ENCODE peak calls at places on chromosomes 11 and 22, in four cellular contexts. A is prostate gland, G is sigmoid colon, I is A549. N is an unnamed sample.
A peak's percentile ranks its signal among the peaks of the same experiment; 100 is the strongest.

GRCh38 chr11:66851698-66852465 is 5.0 kb upstream of the LRFN4 start:
- DNase-seq in I (no peak), G (peak; percentile 49), A (no peak), N (no peak)

GRCh38 chr11:123365955-123366354 is 64.1 kb upstream of the GRAMD1B start:
- DNase-seq in A (no peak), I (no peak), G (no peak), N (no peak)

GRCh38 chr11:134047586-134047999 is 21.3 kb upstream of the JAM3 start:
- DNase-seq in A (no peak), I (no peak), G (peak; percentile 95), N (peak; percentile 75)

GRCh38 chr11:8011981-8012444 is 24.9 kb downstream of the EIF3F start:
- DNase-seq in G (no peak), I (no peak), A (no peak), N (peak; percentile 57)

GRCh38 chr11:120563698-120564572 is 52.4 kb downstream of the GRIK4 start:
- DNase-seq in G (no peak), A (no peak), I (no peak), N (no peak)

GRCh38 chr22:37982938-37983859 is 1.2 kb downstream of the SOX10 start:
- DNase-seq in A (no peak), G (no peak), I (no peak), N (no peak)

GRCh38 chr11:45232341-45233080 is 53.6 kb downstream of the SYT13 start:
- DNase-seq in A (no peak), G (peak; percentile 45), I (no peak), N (no peak)

GRCh38 chr11:113618360-113618759 is 87.7 kb downstream of the TMPRSS5 start:
- DNase-seq in I (no peak), G (no peak), A (no peak), N (peak; percentile 13)

GRCh38 chr11:6438979-6439571 is 1.7 kb downstream of the HPX start:
- DNase-seq in A (peak; percentile 55), G (no peak), I (peak; percentile 65), N (peak; percentile 56)

GRCh38 chr11:34343153-34343552 is 14.7 kb downstream of the ABTB2 start:
- DNase-seq in G (no peak), I (no peak), A (no peak), N (no peak)

GRCh38 chr11:12390687-12391110 is 13.3 kb downstream of the PARVA start:
- DNase-seq in G (peak; percentile 80), I (no peak), A (no peak), N (no peak)

GRCh38 chr11:113907155-113907554 is 2.6 kb downstream of the HTR3B start:
- DNase-seq in I (no peak), G (no peak), A (no peak), N (no peak)

GRCh38 chr11:68993546-68993945 is 12.8 kb upstream of the MRGPRD start:
- DNase-seq in A (no peak), G (no peak), I (no peak), N (no peak)

GRCh38 chr22:44166448-44166847 is 14.3 kb upstream of the PARVG start:
- DNase-seq in I (no peak), G (no peak), A (no peak), N (no peak)

GRCh38 chr11:128262463-128263345 is 324.7 kb downstream of the ETS1 start:
- DNase-seq in G (no peak), A (no peak), I (no peak), N (no peak)

GRCh38 chr11:69704508-69705245 is 855 bp upstream of the FGF19 start:
- DNase-seq in A (no peak), G (no peak), I (peak; percentile 60), N (no peak)

GRCh38 chr11:72828081-72828567 is 13.9 kb downstream of the ATG16L2 start:
- DNase-seq in G (no peak), A (no peak), I (no peak), N (peak; percentile 76)

GRCh38 chr11:119488256-119488995 is 65.5 kb upstream of the THY1 start:
- DNase-seq in I (no peak), G (peak; percentile 24), A (no peak), N (no peak)

GRCh38 chr11:103897156-103897555 is 139.3 kb upstream of the DDI1 start:
- DNase-seq in A (no peak), I (no peak), G (no peak), N (no peak)

GRCh38 chr22:23067691-23068090 is 2.6 kb upstream of the GNAZ start:
- DNase-seq in I (no peak), A (no peak), G (no peak), N (no peak)

GRCh38 chr11:114129699-114130659 is 70.5 kb downstream of the ZBTB16 start:
- DNase-seq in I (no peak), A (peak; percentile 65), G (peak; percentile 60), N (no peak)

GRCh38 chr22:22881116-22882032 is 6.2 kb upstream of the IGLL5 start:
- DNase-seq in G (no peak), A (no peak), I (no peak), N (no peak)

GRCh38 chr11:115721309-115722007 is 217.2 kb upstream of the CADM1 start:
- DNase-seq in A (no peak), I (no peak), G (peak; percentile 44), N (no peak)

GRCh38 chr22:38219644-38220043 is 17.9 kb downstream of the MAFF start:
- DNase-seq in I (no peak), G (no peak), A (no peak), N (no peak)

GRCh38 chr11:61766353-61766841 is 14.0 kb downstream of the MYRF start:
- DNase-seq in G (no peak), I (no peak), A (no peak), N (no peak)
- TF ChIP-seq POLR2A in G (no peak), I (no peak), A (no peak), N (no peak)

DNA sequence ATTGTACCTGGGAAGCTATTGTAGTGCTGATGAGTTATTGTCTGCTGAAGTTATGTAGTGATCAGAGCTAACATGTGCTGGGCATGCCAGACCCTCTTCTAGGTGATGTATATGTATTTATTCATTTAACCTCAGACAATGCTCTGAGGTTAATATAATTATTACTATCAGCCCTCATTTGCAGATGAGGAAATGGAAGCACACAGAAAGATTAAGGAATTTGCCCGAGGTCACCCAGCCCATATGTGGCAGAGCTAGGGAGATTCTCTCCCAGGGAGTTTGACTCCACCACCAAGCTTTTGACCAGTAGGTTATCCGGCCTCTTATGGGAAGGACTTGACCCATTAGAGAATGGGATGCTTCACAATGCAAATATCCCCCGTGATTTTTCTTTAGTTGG is 114.2 kb upstream of the NAV2 start:
- DNase-seq in A (no peak), G (no peak), I (no peak), N (no peak)
- TF ChIP-seq POLR2A in A (no peak), G (no peak), I (no peak), N (no peak)

GRCh38 chr11:17570034-17570433 is 23.0 kb downstream of the OTOG start:
- DNase-seq in I (no peak), A (no peak), G (no peak), N (no peak)
- TF ChIP-seq POLR2A in I (no peak), A (no peak), G (no peak), N (no peak)

GRCh38 chr22:32815059-32815458 is 13.6 kb downstream of the TIMP3 start:
- DNase-seq in G (peak; percentile 47), A (no peak), I (no peak), N (no peak)
- TF ChIP-seq POLR2A in G (no peak), A (no peak), I (no peak), N (no peak)

DNA sequence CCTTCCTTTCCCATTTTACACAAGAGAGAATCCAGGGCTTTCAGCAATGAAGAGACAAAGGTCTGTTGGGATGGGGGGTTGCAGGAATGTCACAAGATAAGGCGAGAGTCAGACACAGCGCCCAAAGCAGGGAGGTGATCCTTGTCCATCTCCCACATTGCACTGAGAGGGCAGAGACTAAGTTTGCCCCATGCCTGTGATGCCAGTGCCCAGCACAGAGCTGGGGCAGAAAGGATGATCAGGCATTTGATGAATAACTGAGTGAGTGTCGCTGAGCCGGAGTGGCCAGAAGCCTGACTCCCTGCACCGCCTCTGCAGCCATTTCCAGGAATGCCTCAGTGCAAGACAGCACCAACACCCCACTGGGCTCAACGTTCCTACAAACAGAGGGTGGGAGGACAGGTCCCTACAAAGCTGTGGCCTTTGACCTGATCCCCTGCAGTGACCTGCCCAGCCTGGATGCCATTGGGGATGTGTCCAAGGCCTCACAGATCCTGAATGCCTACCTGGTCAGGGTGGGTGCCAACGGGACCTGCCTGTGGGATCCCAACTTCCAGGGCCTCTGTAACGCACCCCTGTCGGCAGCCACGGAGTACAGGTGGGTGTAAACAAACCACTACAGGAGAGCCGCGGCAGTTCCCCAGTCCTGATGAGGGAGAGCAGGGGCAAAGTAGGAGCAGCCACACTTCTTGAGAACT is 2.3 kb downstream of the UPK3A start:
- DNase-seq in G (no peak), A (no peak), I (no peak), N (no peak)
- TF ChIP-seq POLR2A in G (no peak), A (no peak), I (no peak), N (no peak)

DNA sequence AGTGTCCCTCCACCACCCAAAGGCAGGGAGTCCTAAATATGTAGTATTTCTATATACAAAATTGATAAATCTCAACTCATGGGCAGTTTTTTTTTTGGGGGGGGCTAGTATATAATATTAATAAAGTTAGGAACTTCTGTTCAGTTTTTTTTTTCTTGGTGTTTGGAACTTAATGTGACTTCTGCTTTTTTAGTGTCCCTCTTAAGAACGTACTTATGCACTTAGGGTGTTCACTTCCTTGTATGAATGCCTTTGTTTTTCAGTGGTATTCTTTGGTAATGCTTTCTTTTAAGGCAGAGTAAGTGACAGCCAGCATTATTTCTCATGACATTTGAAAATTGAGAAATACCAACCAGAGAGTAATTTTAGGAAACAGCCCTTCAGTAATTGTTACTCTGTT is 2.3 kb downstream of the GRK3 start:
- DNase-seq in G (no peak), A (no peak), I (no peak), N (no peak)
- TF ChIP-seq POLR2A in G (no peak), A (no peak), I (no peak), N (no peak)

GRCh38 chr11:65445101-65445603 is 22.6 kb downstream of the NEAT1 start:
- DNase-seq in A (no peak), I (no peak), G (no peak), N (no peak)
- TF ChIP-seq POLR2A in A (no peak), I (no peak), G (no peak), N (peak; percentile 17)

GRCh38 chr11:35947437-35947836 is 3.6 kb downstream of the LDLRAD3 start:
- DNase-seq in G (no peak), A (no peak), I (no peak), N (no peak)

GRCh38 chr11:35951659-35952058 is 7.8 kb downstream of the LDLRAD3 start:
- DNase-seq in I (no peak), G (no peak), A (peak; percentile 55), N (no peak)

GRCh38 chr11:35953081-35953480 is 9.2 kb downstream of the LDLRAD3 start:
- DNase-seq in G (no peak), A (peak; percentile 87), I (no peak), N (no peak)

GRCh38 chr11:35949242-35949641 is 5.4 kb downstream of the LDLRAD3 start:
- DNase-seq in G (no peak), A (no peak), I (no peak), N (no peak)

GRCh38 chr11:35950082-35950481 is 6.2 kb downstream of the LDLRAD3 start:
- DNase-seq in A (no peak), G (no peak), I (no peak), N (no peak)
- TF ChIP-seq POLR2A in A (no peak), G (no peak), I (no peak), N (no peak)